ENCODE peak calls at places on chromosomes 7 and 10, in five cellular contexts. One of them, this sample, is unnamed. For H3K27me3, the result is how much of the 10 kb centered on the place peaks cover.

GRCh38 chr10:14617850-14618249 is 156.8 kb downstream of the FAM107B start:
- ATAC-seq in left lung: peak
- ATAC-seq in HepG2: peak
- ATAC-seq in CD4-positive, alpha-beta T cell: no peak
- ATAC-seq in heart right ventricle: no peak
- ATAC-seq in this sample: no peak

GRCh38 chr10:108465871-108466641 is 1301.5 kb upstream of the SORCS1 start:
- ATAC-seq in left lung: peak
- ATAC-seq in HepG2: no peak
- ATAC-seq in CD4-positive, alpha-beta T cell: no peak
- ATAC-seq in heart right ventricle: no peak
- ATAC-seq in this sample: peak

GRCh38 chr7:75055830-75056431 is 17.7 kb downstream of the RCC1L start:
- ATAC-seq in left lung: peak
- ATAC-seq in HepG2: no peak
- ATAC-seq in CD4-positive, alpha-beta T cell: no peak
- ATAC-seq in heart right ventricle: peak
- ATAC-seq in this sample: peak

GRCh38 chr7:22090107-22090506 is 144.4 kb upstream of the CDCA7L start:
- ATAC-seq in left lung: no peak
- ATAC-seq in HepG2: no peak
- ATAC-seq in CD4-positive, alpha-beta T cell: no peak
- ATAC-seq in heart right ventricle: no peak
- ATAC-seq in this sample: no peak

GRCh38 chr10:127012769-127013152 is 107.5 kb downstream of the DOCK1 start:
- ATAC-seq in left lung: peak
- ATAC-seq in HepG2: no peak
- ATAC-seq in CD4-positive, alpha-beta T cell: no peak
- ATAC-seq in heart right ventricle: peak
- ATAC-seq in this sample: peak

GRCh38 chr7:70570029-70570428 is 561.9 kb upstream of the GALNT17 start:
- ATAC-seq in left lung: no peak
- ATAC-seq in HepG2: no peak
- ATAC-seq in CD4-positive, alpha-beta T cell: no peak
- ATAC-seq in heart right ventricle: no peak
- ATAC-seq in this sample: no peak

GRCh38 chr7:32611700-32612099 is 116.4 kb downstream of the AVL9 start:
- ATAC-seq in left lung: no peak
- ATAC-seq in HepG2: no peak
- ATAC-seq in CD4-positive, alpha-beta T cell: no peak
- ATAC-seq in heart right ventricle: peak
- ATAC-seq in this sample: no peak

GRCh38 chr10:108095932-108096925 is 931.7 kb upstream of the SORCS1 start:
- ATAC-seq in left lung: no peak
- ATAC-seq in HepG2: no peak
- ATAC-seq in CD4-positive, alpha-beta T cell: no peak
- ATAC-seq in heart right ventricle: peak
- ATAC-seq in this sample: no peak

GRCh38 chr7:80643336-80643925 is 5.0 kb downstream of the CD36 start:
- ATAC-seq in left lung: peak
- ATAC-seq in HepG2: no peak
- ATAC-seq in CD4-positive, alpha-beta T cell: no peak
- ATAC-seq in heart right ventricle: no peak
- ATAC-seq in this sample: no peak

GRCh38 chr7:69754476-69754875 is 156.2 kb downstream of the AUTS2 start:
- ATAC-seq in left lung: no peak
- ATAC-seq in HepG2: no peak
- ATAC-seq in CD4-positive, alpha-beta T cell: no peak
- ATAC-seq in heart right ventricle: no peak
- ATAC-seq in this sample: no peak

GRCh38 chr10:14840178-14840577 is 2.1 kb downstream of the HSPA14 start:
- ATAC-seq in left lung: no peak
- ATAC-seq in HepG2: no peak
- ATAC-seq in CD4-positive, alpha-beta T cell: no peak
- ATAC-seq in heart right ventricle: no peak
- ATAC-seq in this sample: no peak

GRCh38 chr10:103040424-103040823 is 122.3 kb downstream of the CNNM2 start:
- ATAC-seq in left lung: no peak
- ATAC-seq in HepG2: no peak
- ATAC-seq in CD4-positive, alpha-beta T cell: no peak
- ATAC-seq in heart right ventricle: no peak
- ATAC-seq in this sample: no peak

GRCh38 chr10:62655337-62655994 is 149.1 kb upstream of the ADO start:
- ATAC-seq in left lung: no peak
- ATAC-seq in HepG2: no peak
- ATAC-seq in CD4-positive, alpha-beta T cell: no peak
- ATAC-seq in heart right ventricle: no peak
- ATAC-seq in this sample: no peak

GRCh38 chr7:102169651-102170416 is 116.8 kb upstream of the SH2B2 start:
- ATAC-seq in left lung: no peak
- ATAC-seq in HepG2: no peak
- ATAC-seq in CD4-positive, alpha-beta T cell: no peak
- ATAC-seq in heart right ventricle: peak
- ATAC-seq in this sample: no peak

GRCh38 chr10:119377905-119378736 is 164.4 kb downstream of the RGS10 start:
- ATAC-seq in left lung: no peak
- ATAC-seq in HepG2: no peak
- ATAC-seq in CD4-positive, alpha-beta T cell: no peak
- ATAC-seq in heart right ventricle: peak
- ATAC-seq in this sample: no peak

GRCh38 chr7:37505750-37506353 is 57.2 kb upstream of the ELMO1 start:
- ATAC-seq in left lung: no peak
- ATAC-seq in HepG2: no peak
- ATAC-seq in CD4-positive, alpha-beta T cell: no peak
- ATAC-seq in heart right ventricle: no peak
- ATAC-seq in this sample: no peak

GRCh38 chr7:142811154-142811737 is 40.5 kb downstream of the PRSS2 start:
- ATAC-seq in left lung: peak
- ATAC-seq in HepG2: peak
- ATAC-seq in CD4-positive, alpha-beta T cell: no peak
- ATAC-seq in heart right ventricle: no peak
- ATAC-seq in this sample: no peak

GRCh38 chr7:121034929-121035328 is 46.4 kb downstream of the CPED1 start:
- ATAC-seq in left lung: no peak
- ATAC-seq in HepG2: no peak
- ATAC-seq in CD4-positive, alpha-beta T cell: no peak
- ATAC-seq in heart right ventricle: no peak
- ATAC-seq in this sample: no peak

GRCh38 chr10:103470755-103471653 is 8.0 kb downstream of the CALHM3 start:
- ATAC-seq in left lung: peak
- ATAC-seq in HepG2: peak
- ATAC-seq in CD4-positive, alpha-beta T cell: peak
- ATAC-seq in heart right ventricle: peak
- ATAC-seq in this sample: peak

GRCh38 chr7:156475179-156475578 is 165.4 kb upstream of the RNF32 start:
- ATAC-seq in left lung: no peak
- ATAC-seq in HepG2: no peak
- ATAC-seq in CD4-positive, alpha-beta T cell: no peak
- ATAC-seq in heart right ventricle: no peak
- ATAC-seq in this sample: peak

GRCh38 chr7:149707448-149707886 is 65.9 kb downstream of the ZNF467 start:
- ATAC-seq in left lung: no peak
- ATAC-seq in HepG2: peak
- ATAC-seq in CD4-positive, alpha-beta T cell: no peak
- ATAC-seq in heart right ventricle: no peak
- ATAC-seq in this sample: no peak

GRCh38 chr10:90930070-90930837 is 9.4 kb upstream of the ANKRD1 start:
- ATAC-seq in left lung: peak
- ATAC-seq in HepG2: peak
- ATAC-seq in CD4-positive, alpha-beta T cell: no peak
- ATAC-seq in heart right ventricle: peak
- ATAC-seq in this sample: peak

GRCh38 chr10:12531305-12531738 is 182.0 kb downstream of the CAMK1D start:
- ATAC-seq in left lung: no peak
- ATAC-seq in HepG2: no peak
- ATAC-seq in CD4-positive, alpha-beta T cell: no peak
- ATAC-seq in heart right ventricle: peak
- ATAC-seq in this sample: no peak

GRCh38 chr7:152424348-152425108 is 11.3 kb downstream of the KMT2C start:
- ATAC-seq in left lung: peak
- ATAC-seq in HepG2: no peak
- ATAC-seq in CD4-positive, alpha-beta T cell: no peak
- ATAC-seq in heart right ventricle: no peak
- ATAC-seq in this sample: no peak

GRCh38 chr7:194257-194995 is 2.1 kb downstream of the FAM20C start:
- ATAC-seq in left lung: peak
- ATAC-seq in HepG2: peak
- ATAC-seq in CD4-positive, alpha-beta T cell: no peak
- ATAC-seq in heart right ventricle: no peak
- ATAC-seq in this sample: no peak

GRCh38 chr7:123260428-123260960 is 60.7 kb upstream of the SLC13A1 start:
- ATAC-seq in left lung: peak
- ATAC-seq in HepG2: no peak
- ATAC-seq in CD4-positive, alpha-beta T cell: no peak
- ATAC-seq in heart right ventricle: no peak
- ATAC-seq in this sample: no peak

GRCh38 chr10:95462740-95463667 is 98.2 kb downstream of the SORBS1 start:
- ATAC-seq in left lung: peak
- ATAC-seq in HepG2: no peak
- ATAC-seq in CD4-positive, alpha-beta T cell: no peak
- ATAC-seq in heart right ventricle: peak
- ATAC-seq in this sample: peak

GRCh38 chr10:95925033-95925432 is 17.3 kb downstream of the CC2D2B start:
- ATAC-seq in left lung: no peak
- ATAC-seq in HepG2: no peak
- ATAC-seq in CD4-positive, alpha-beta T cell: no peak
- ATAC-seq in heart right ventricle: no peak
- ATAC-seq in this sample: no peak

DNA sequence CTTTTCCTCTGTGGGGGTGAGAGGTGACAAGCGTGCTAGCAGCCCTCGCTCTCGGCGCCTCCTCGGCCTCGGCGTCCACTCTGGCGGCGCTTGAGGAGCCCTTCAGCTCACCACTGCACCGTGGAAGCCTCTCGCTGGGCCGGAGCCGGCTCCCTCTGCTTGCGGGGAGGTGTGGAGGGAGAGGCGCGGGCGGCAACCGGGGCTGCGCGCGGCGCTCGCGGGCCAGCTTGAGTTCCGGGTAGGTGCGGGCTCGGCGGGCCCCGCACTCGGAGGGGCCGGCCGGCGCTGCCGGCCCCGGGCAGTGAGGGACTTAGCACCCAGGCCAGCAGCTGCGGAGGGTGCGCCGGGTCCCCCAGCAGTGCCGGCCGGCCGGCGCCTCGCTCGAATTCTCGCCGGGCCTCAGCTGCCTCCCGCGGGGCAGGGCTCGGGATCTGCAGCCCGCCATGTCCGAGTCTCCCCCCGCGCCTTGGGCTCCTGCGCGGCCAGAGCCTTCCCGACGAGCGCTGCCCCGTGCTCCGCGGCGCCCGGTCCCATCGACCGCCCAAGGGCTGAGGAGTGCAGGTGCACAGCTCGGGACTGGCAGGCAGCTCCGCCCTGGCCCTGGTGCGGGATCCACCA is 352.8 kb upstream of the PODXL start:
- ATAC-seq in left lung: peak
- ATAC-seq in HepG2: peak
- ATAC-seq in CD4-positive, alpha-beta T cell: no peak
- ATAC-seq in heart right ventricle: no peak
- ATAC-seq in this sample: peak
- H3K27me3 ChIP-seq in left lung: under half
- H3K27me3 ChIP-seq in HepG2: under half
- H3K27me3 ChIP-seq in CD4-positive, alpha-beta T cell: under half
- H3K27me3 ChIP-seq in heart right ventricle: half or more
- H3K27me3 ChIP-seq in this sample: under half

DNA sequence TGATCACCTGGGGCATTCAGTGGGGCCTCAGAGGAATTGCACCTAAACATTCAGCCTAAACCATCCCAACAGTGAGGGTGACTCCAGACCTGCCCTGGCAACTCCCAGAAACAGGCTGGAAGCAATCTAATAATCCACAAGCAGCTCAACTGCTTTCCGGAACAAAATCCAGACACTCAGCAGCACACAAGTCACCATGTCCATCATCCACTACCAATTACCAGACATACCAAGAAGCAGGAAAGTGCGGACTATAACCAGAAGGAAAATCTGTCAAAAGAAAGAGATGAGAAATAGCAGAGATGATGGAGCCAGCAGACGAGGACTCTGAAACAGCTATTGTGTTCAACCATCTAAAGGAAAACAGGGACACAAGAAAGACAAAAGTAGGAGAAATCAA is 342.6 kb upstream of the ZMIZ1 start:
- ATAC-seq in left lung: no peak
- ATAC-seq in HepG2: no peak
- ATAC-seq in CD4-positive, alpha-beta T cell: no peak
- ATAC-seq in heart right ventricle: no peak
- ATAC-seq in this sample: no peak
- H3K27me3 ChIP-seq in left lung: under half
- H3K27me3 ChIP-seq in HepG2: under half
- H3K27me3 ChIP-seq in CD4-positive, alpha-beta T cell: under half
- H3K27me3 ChIP-seq in heart right ventricle: under half
- H3K27me3 ChIP-seq in this sample: under half

DNA sequence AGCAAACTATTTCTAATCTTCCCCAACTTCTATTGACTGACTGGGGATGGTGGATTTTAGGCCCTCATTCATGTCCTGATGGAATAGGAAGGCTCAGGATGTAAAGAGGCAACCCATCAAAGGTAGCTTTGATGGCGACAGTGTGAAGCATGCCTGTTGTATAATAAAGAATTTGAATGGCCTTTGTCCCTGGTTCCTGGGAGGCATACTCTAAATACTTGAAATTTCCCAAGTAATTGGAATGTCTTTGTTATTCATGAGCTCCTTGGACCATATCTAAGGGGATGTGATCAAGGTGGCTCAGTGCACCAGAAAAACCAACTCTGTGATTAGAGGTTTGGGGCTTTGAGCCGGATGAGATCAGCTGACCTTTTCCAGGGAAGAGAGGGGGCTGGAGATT is 264.5 kb upstream of the NEBL start:
- ATAC-seq in left lung: no peak
- ATAC-seq in HepG2: no peak
- ATAC-seq in CD4-positive, alpha-beta T cell: no peak
- ATAC-seq in heart right ventricle: no peak
- ATAC-seq in this sample: no peak
- H3K27me3 ChIP-seq in left lung: under half
- H3K27me3 ChIP-seq in HepG2: under half
- H3K27me3 ChIP-seq in CD4-positive, alpha-beta T cell: under half
- H3K27me3 ChIP-seq in heart right ventricle: under half
- H3K27me3 ChIP-seq in this sample: under half

DNA sequence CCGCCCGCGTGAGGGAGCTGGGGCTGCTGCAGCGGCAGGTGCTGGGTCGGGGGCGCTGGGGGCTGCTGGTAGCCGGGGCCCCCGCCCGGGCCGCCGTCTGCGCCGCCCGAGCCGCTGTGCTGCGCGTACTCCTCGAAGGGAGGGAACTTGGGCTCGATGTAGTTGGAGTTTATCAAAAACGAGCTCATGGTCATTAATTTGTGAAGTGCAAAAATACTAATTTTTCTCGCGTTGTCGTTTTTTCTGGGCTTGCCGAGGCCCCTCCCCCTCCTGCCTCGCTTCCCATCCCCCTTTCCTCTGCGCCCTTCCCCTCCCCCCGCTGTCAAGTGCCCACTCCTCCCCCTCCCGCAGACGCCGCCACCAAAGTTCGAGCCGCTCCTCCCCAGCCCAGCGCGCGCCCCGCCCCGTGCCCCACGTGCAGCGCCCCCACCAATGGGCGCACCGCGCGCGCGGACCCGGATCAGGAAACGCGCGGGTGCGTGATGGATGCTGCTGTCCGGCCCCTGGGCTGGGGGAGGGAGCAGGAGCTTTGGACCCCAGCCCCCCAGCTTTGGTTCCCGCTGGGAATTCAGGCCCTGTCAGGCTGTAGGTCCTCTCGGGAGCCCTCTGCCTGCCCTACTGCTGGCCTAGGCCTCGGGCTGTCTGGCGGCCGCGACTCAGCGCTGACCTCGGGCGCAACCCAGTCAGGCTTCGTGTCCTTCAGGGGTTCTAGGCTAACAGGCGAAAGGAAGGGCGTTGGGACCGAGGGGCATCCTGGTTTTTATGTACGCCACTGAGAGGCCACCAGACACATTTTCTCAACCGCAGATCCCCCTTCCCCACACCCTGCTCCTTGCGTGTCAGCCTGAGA is at the start of gene HOXA4:
- ATAC-seq in left lung: peak
- ATAC-seq in HepG2: peak
- ATAC-seq in CD4-positive, alpha-beta T cell: peak
- ATAC-seq in heart right ventricle: peak
- ATAC-seq in this sample: peak
- H3K27me3 ChIP-seq in left lung: under half
- H3K27me3 ChIP-seq in HepG2: under half
- H3K27me3 ChIP-seq in CD4-positive, alpha-beta T cell: under half
- H3K27me3 ChIP-seq in heart right ventricle: half or more
- H3K27me3 ChIP-seq in this sample: under half